ENCODE peak calls at places on chromosomes 16 and 17, in five cellular contexts. B, U, O, W and G are unnamed samples.

GRCh38 chr17:81243333-81243664 is 4.2 kb downstream of the NDUFAF8 start:
- DNase-seq in B (no peak), U (no peak), O (no peak), W (no peak), G (no peak)

GRCh38 chr16:49701867-49702494 is 153.9 kb downstream of the ZNF423 start:
- DNase-seq in B (no peak), U (peak), O (peak), W (peak), G (no peak)

GRCh38 chr17:17942846-17943245 is 29.4 kb downstream of the TOM1L2 start:
- DNase-seq in B (no peak), U (no peak), O (no peak), W (no peak), G (no peak)

GRCh38 chr16:21722771-21723460 is 59.1 kb downstream of the OTOA start:
- DNase-seq in B (no peak), U (no peak), O (no peak), W (no peak), G (no peak)

GRCh38 chr16:68645494-68646388 is 631 bp downstream of the CDH3 start:
- DNase-seq in B (peak), U (no peak), O (peak), W (no peak), G (peak)

GRCh38 chr17:10557422-10557821 is 8.0 kb upstream of the MYH2 start:
- DNase-seq in B (no peak), U (no peak), O (no peak), W (no peak), G (no peak)

GRCh38 chr16:50815382-50815781 is 73.5 kb downstream of the CYLD start:
- DNase-seq in B (no peak), U (no peak), O (no peak), W (no peak), G (peak)

GRCh38 chr16:54462766-54463165 is 176.2 kb upstream of the IRX3 start:
- DNase-seq in B (no peak), U (no peak), O (no peak), W (no peak), G (no peak)

GRCh38 chr16:55508941-55509920 is at the start of gene LPCAT2:
- DNase-seq in B (peak), U (no peak), O (peak), W (peak), G (peak)

GRCh38 chr16:87570938-87571867 is 31.1 kb upstream of the JPH3 start:
- DNase-seq in B (peak), U (peak), O (peak), W (peak), G (no peak)

GRCh38 chr17:49703557-49704277 is 4.0 kb downstream of the SLC35B1 start:
- DNase-seq in B (no peak), U (no peak), O (peak), W (peak), G (no peak)

GRCh38 chr17:49926886-49927285 is 42.1 kb upstream of the DLX4 start:
- DNase-seq in B (no peak), U (no peak), O (peak), W (no peak), G (no peak)

GRCh38 chr17:77596491-77597420 is 361.7 kb upstream of the TNRC6C start:
- DNase-seq in B (no peak), U (no peak), O (no peak), W (no peak), G (no peak)

GRCh38 chr17:66459811-66460270 is 157.4 kb downstream of the PRKCA start:
- DNase-seq in B (no peak), U (no peak), O (peak), W (peak), G (no peak)

GRCh38 chr17:62091804-62092203 is 26.7 kb upstream of the MED13 start:
- DNase-seq in B (no peak), U (no peak), O (no peak), W (no peak), G (no peak)

GRCh38 chr16:46693598-46693997 is 4.1 kb downstream of the ORC6 start:
- DNase-seq in B (no peak), U (no peak), O (no peak), W (no peak), G (no peak)

GRCh38 chr17:38947189-38947588 is 20.0 kb downstream of the FBXO47 start:
- DNase-seq in B (no peak), U (no peak), O (no peak), W (no peak), G (no peak)

GRCh38 chr17:63991611-63992010 is 6.5 kb upstream of the PRR29 start:
- DNase-seq in B (no peak), U (no peak), O (no peak), W (no peak), G (no peak)

GRCh38 chr17:75504347-75505151 is 10.8 kb downstream of the CASKIN2 start:
- DNase-seq in B (peak), U (no peak), O (peak), W (peak), G (no peak)

GRCh38 chr17:15469260-15469659 is 1.8 kb upstream of the CDRT4 start:
- DNase-seq in B (no peak), U (no peak), O (no peak), W (no peak), G (no peak)

GRCh38 chr16:51982715-51983680 is 563.9 kb downstream of the TOX3 start:
- DNase-seq in B (peak), U (no peak), O (peak), W (peak), G (no peak)

GRCh38 chr17:10094806-10095205 is 103.6 kb downstream of the GAS7 start:
- DNase-seq in B (no peak), U (no peak), O (no peak), W (no peak), G (no peak)

GRCh38 chr17:73782641-73783381 is 138.6 kb upstream of the SDK2 start:
- DNase-seq in B (no peak), U (no peak), O (no peak), W (peak), G (no peak)

GRCh38 chr17:14118951-14119350 is 49.6 kb downstream of the COX10 start:
- DNase-seq in B (no peak), U (no peak), O (no peak), W (no peak), G (no peak)

GRCh38 chr16:26334218-26335111 is 642.7 kb downstream of the HS3ST4 start:
- DNase-seq in B (no peak), U (no peak), O (no peak), W (no peak), G (no peak)

GRCh38 chr16:1093284-1094123 is 2.5 kb downstream of the C1QTNF8 start:
- DNase-seq in B (no peak), U (no peak), O (no peak), W (no peak), G (no peak)

GRCh38 chr16:73399486-73399885 is 351.6 kb upstream of the ZFHX3 start:
- DNase-seq in B (no peak), U (no peak), O (no peak), W (no peak), G (no peak)

GRCh38 chr17:64148017-64148631 is 18.2 kb upstream of the ERN1 start:
- DNase-seq in B (no peak), U (no peak), O (no peak), W (no peak), G (no peak)

GRCh38 chr17:37410357-37410756 is 3.7 kb downstream of the TADA2A start:
- DNase-seq in B (no peak), U (no peak), O (no peak), W (no peak), G (no peak)

GRCh38 chr17:64574646-64575045 is 67.9 kb downstream of the CEP95 start:
- DNase-seq in B (no peak), U (no peak), O (no peak), W (no peak), G (no peak)

GRCh38 chr16:426115-426905 is 861 bp downstream of the RAB11FIP3 start:
- DNase-seq in B (peak), U (no peak), O (peak), W (peak), G (no peak)

GRCh38 chr16:56657555-56658430 is at the start of gene MT1F:
- DNase-seq in B (no peak), U (peak), O (peak), W (peak), G (no peak)

GRCh38 chr16:23436992-23437391 is 16.0 kb downstream of the COG7 start:
- DNase-seq in B (no peak), U (no peak), O (no peak), W (no peak), G (no peak)
- TF ChIP-seq CTCF in B (no peak), U (no peak), O (no peak), W (no peak), G (no peak)

GRCh38 chr17:56866496-56866895 is 32.5 kb downstream of the DGKE start:
- DNase-seq in B (no peak), U (no peak), O (peak), W (no peak), G (no peak)
- TF ChIP-seq CTCF in B (no peak), U (no peak), O (peak), W (no peak), G (no peak)

GRCh38 chr16:3645108-3645503 is 9.4 kb upstream of the DNASE1 start:
- DNase-seq in B (no peak), U (no peak), O (no peak), W (no peak), G (peak)

GRCh38 chr16:3642397-3643094 is 11.9 kb upstream of the DNASE1 start:
- DNase-seq in B (no peak), U (no peak), O (no peak), W (peak), G (peak)

GRCh38 chr16:3640632-3641501 is 13.6 kb upstream of the DNASE1 start:
- DNase-seq in B (no peak), U (no peak), O (no peak), W (no peak), G (peak)

GRCh38 chr16:3641801-3642396 is 12.6 kb upstream of the DNASE1 start:
- DNase-seq in B (no peak), U (no peak), O (no peak), W (no peak), G (peak)

GRCh38 chr16:3643095-3643730 is 11.3 kb upstream of the DNASE1 start:
- DNase-seq in B (no peak), U (no peak), O (no peak), W (no peak), G (peak)
- TF ChIP-seq CTCF in B (no peak), U (no peak), O (no peak), W (no peak), G (no peak)

GRCh38 chr16:58127634-58128033 is 1.5 kb downstream of the CFAP20 start:
- DNase-seq in B (no peak), U (no peak), O (no peak), W (no peak), G (no peak)

GRCh38 chr16:58125781-58126335 is 3.3 kb downstream of the CFAP20 start:
- DNase-seq in B (no peak), U (no peak), O (no peak), W (no peak), G (no peak)

GRCh38 chr16:58128181-58128631 is 975 bp downstream of the CFAP20 start:
- DNase-seq in B (no peak), U (no peak), O (no peak), W (no peak), G (no peak)

GRCh38 chr16:58126451-58126968 is 2.7 kb downstream of the CFAP20 start:
- DNase-seq in B (no peak), U (no peak), O (no peak), W (no peak), G (no peak)

DNA sequence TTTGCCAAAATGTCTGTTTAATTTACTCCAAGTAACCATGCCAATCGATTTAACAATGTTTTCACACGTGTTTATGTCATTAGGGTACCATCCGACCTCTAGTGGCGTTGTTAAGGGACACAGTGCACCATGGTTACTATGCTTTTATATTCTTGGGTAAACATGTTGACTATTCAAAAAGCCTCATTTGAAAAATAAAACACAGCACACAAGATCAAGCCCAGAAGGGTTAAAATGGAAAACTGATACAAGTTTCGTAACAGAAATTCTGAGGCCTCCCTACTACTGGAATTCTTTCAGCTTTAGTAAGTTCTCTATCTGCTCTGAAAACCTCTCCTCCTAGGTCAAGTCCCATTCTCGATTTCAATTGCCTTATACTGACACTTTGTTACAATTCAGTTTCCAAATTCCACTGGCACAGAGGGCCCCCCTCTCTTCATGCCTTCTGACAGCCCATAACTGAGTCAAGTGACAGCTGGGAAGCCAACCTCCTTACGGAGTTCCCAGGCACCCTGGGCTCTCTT is 2.1 kb downstream of the CFAP20 start:
- DNase-seq in B (no peak), U (no peak), O (peak), W (no peak), G (no peak)
- TF ChIP-seq CTCF in B (peak), U (peak), O (peak), W (peak), G (peak)

GRCh38 chr17:40079545-40079944 is 16.8 kb downstream of the THRA start:
- DNase-seq in B (no peak), U (no peak), O (no peak), W (no peak), G (no peak)
- TF ChIP-seq CTCF in B (no peak), U (no peak), O (no peak), W (no peak), G (no peak)

DNA sequence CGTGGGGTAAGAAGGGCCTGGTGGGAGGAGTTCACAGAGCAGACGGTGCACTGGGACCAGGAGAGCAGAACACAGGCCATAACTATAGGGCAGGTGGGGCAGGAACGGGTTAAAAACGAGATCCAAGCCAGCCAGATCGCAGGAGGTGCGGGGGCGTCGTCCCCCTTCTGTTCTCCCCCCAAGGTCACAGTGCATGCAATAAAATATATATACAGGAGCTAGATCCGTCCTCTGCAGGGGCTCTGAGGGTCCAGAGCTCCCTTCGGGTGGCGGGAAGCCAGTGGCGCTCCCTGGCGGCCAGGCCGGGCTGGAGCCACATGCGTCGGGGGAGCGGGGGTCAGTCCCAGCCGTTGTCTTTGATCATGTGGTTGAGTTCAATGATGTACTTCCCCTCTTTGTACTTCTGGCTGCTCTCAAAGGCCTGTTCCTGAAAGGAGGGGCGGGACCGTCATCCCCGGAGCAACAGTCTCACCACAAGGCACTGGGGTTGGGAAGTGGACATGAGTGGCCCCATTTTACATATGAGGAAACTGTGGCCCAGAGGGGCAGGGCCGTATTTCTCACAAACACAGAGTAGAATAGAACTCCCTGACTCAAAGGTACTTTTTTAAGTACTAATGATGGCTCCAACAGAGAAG is 768 bp upstream of the TBX6 start:
- DNase-seq in B (peak), U (peak), O (peak), W (peak), G (no peak)
- TF ChIP-seq CTCF in B (no peak), U (peak), O (peak), W (peak), G (peak)

DNA sequence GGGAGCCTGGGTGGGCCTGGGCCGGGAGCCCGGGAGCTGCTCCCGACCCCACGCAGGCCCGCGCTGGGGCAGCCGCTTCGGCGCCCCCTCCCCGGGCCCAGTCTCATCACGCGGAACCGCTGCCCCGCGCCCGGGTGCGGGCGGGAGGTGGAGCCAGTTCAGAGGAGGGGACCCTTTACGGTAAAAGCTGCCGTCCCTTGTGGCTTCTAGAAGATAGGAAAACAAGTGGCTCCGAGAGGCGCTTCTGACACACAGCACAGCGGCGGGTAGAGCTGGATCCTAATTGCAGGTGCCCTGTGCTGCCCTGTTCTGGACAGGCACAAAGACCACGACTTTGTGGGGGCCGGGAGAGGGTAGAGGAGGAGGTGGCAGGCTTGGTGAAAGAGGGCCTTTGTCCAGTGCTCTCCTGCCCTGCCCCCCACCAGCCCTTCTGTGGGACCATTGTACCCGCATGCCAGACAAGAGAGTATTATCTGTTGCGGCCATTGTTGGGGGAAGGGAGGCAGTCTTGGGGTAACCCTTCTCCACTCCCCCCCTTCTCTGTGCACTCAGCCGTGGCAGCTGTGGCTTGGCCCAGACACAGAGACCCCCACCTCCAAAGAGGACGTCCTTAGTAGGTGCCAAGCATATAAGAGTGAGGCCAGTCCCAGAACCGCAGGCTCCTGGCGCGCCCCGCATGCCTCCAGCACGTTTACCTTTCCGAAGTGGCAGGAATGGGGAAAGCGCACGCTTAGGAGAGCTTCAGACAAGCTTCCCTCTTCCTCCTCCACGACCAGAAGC is 736 bp downstream of the CNP start:
- DNase-seq in B (no peak), U (no peak), O (peak), W (peak), G (no peak)
- TF ChIP-seq CTCF in B (no peak), U (no peak), O (no peak), W (no peak), G (no peak)

GRCh38 chr16:66751992-66752322 is 548 bp upstream of the DYNC1LI2 start:
- DNase-seq in B (no peak), U (no peak), O (no peak), W (no peak), G (no peak)
- TF ChIP-seq CTCF in B (no peak), U (no peak), O (no peak), W (no peak), G (no peak)